ENCODE peak calls at places on chromosomes 1 and 21, in nine cellular contexts. Z is uterus; C is lung; F is activated effector memory CD4-positive, alpha-beta T cell treated with anti-CD3 and anti-CD28 coated beads, Interleukin-2, amount 50 U/mL, for 16 hours; K is fibroblast of lung; N is IMR-90; P is stimulated activated naive CD8-positive, alpha-beta T cell treated with anti-CD3 and anti-CD28 coated beads, Interleukin-15, Interleukin-2, amounts not matched to agents 100 U/mL and 50 U/mL, for 24 hours; U is heart left ventricle; T is nephron progenitor cell. J is an unnamed sample.
A peak's percentile ranks its signal among the peaks of the same experiment; 100 is the strongest.

GRCh38 chr1:173161510-173162221 is 45.5 kb downstream of the TNFSF4 start:
- DNase-seq in U (no peak), C (no peak), P (no peak), T (no peak), F (no peak), Z (no peak), K (peak; percentile 68), N (peak; percentile 86), J (peak; percentile 53)

GRCh38 chr1:223535261-223535778 is 130.2 kb downstream of the CAPN8 start:
- DNase-seq in C (no peak), K (no peak), P (no peak), Z (no peak), T (no peak), U (no peak), F (no peak), N (no peak), J (no peak)

GRCh38 chr21:34928637-34929036 is 120.5 kb downstream of the RUNX1 start:
- DNase-seq in C (no peak), P (no peak), F (no peak), N (no peak), T (no peak), Z (no peak), U (no peak), K (no peak), J (no peak)

GRCh38 chr1:160641323-160642280 is 5.2 kb downstream of the SLAMF1 start:
- DNase-seq in C (no peak), F (peak; percentile 72), N (no peak), Z (no peak), K (no peak), T (no peak), U (no peak), P (peak; percentile 39), J (no peak)

GRCh38 chr1:225861834-225862580 is 20.2 kb downstream of the TMEM63A start:
- DNase-seq in Z (no peak), T (no peak), F (no peak), P (no peak), K (no peak), N (no peak), C (no peak), U (no peak), J (no peak)

GRCh38 chr1:202245391-202245790 is 51.8 kb downstream of the LGR6 start:
- DNase-seq in N (no peak), K (no peak), U (no peak), T (no peak), C (no peak), P (no peak), F (peak; percentile 38), Z (no peak), J (no peak)

GRCh38 chr1:22388666-22389455 is 62.8 kb upstream of the ZBTB40 start:
- DNase-seq in C (no peak), T (no peak), F (no peak), K (no peak), U (no peak), Z (no peak), P (no peak), N (no peak), J (no peak)

GRCh38 chr21:42038826-42039425 is 28.8 kb upstream of the ZBTB21 start:
- DNase-seq in C (no peak), U (no peak), P (no peak), K (peak; percentile 90), N (peak; percentile 87), T (no peak), F (no peak), Z (no peak), J (no peak)

GRCh38 chr1:172442843-172443565 is 865 bp downstream of the PIGC start:
- DNase-seq in C (no peak), P (no peak), F (no peak), T (no peak), Z (no peak), K (no peak), N (no peak), U (no peak), J (no peak)

J was measured in cardiac muscle cell.